ENCODE peak calls at places on chromosomes 6 and 20, in four cellular contexts. Y, S, U and K are unnamed samples.

GRCh38 chr6:140105857-140106256 is 731.4 kb upstream of the CITED2 start:
- DNase-seq in Y (peak), S (no peak), U (peak), K (peak)

GRCh38 chr6:168550326-168550725 is 109.3 kb downstream of the SMOC2 start:
- DNase-seq in Y (no peak), S (no peak), U (no peak), K (no peak)

GRCh38 chr6:53309059-53309896 is 39.5 kb downstream of the ELOVL5 start:
- DNase-seq in Y (peak), S (peak), U (peak), K (no peak)

GRCh38 chr6:83193747-83194582 is 808 bp downstream of the RWDD2A start:
- DNase-seq in Y (peak), S (no peak), U (peak), K (peak)

GRCh38 chr20:625360-625932 is 15.3 kb upstream of the TCF15 start:
- DNase-seq in Y (no peak), S (no peak), U (peak), K (no peak)

GRCh38 chr20:62808211-62808865 is 3.7 kb downstream of the OGFR start:
- DNase-seq in Y (peak), S (no peak), U (peak), K (no peak)

GRCh38 chr6:138493413-138493812 is 5.9 kb downstream of the NHSL1 start:
- DNase-seq in Y (no peak), S (no peak), U (no peak), K (no peak)

GRCh38 chr20:43185901-43186300 is 3.8 kb downstream of the PTPRT start:
- DNase-seq in Y (no peak), S (no peak), U (no peak), K (no peak)

GRCh38 chr6:3294921-3295871 is 36.4 kb downstream of the PSMG4 start:
- DNase-seq in Y (peak), S (no peak), U (no peak), K (no peak)

GRCh38 chr20:39850821-39851330 is 838.2 kb downstream of the MAFB start:
- DNase-seq in Y (no peak), S (no peak), U (no peak), K (no peak)

GRCh38 chr6:40852667-40853383 is 186.2 kb downstream of the UNC5CL start:
- DNase-seq in Y (peak), S (no peak), U (peak), K (peak)

GRCh38 chr20:9581509-9581908 is 67.1 kb downstream of the LAMP5 start:
- DNase-seq in Y (no peak), S (no peak), U (no peak), K (no peak)

GRCh38 chr20:1855113-1855512 is 40.1 kb upstream of the SIRPA start:
- DNase-seq in Y (peak), S (no peak), U (no peak), K (no peak)

GRCh38 chr20:32445539-32446273 is 87.6 kb downstream of the ASXL1 start:
- DNase-seq in Y (no peak), S (no peak), U (peak), K (no peak)

GRCh38 chr20:5491463-5491862 is 174.7 kb upstream of the PROKR2 start:
- DNase-seq in Y (no peak), S (no peak), U (no peak), K (no peak)

GRCh38 chr6:111759836-111760785 is 113.1 kb downstream of the FYN start:
- DNase-seq in Y (no peak), S (no peak), U (no peak), K (no peak)

GRCh38 chr20:19110866-19111460 is 101.5 kb upstream of the SLC24A3 start:
- DNase-seq in Y (no peak), S (no peak), U (no peak), K (no peak)

GRCh38 chr6:101167638-101168037 is 225.9 kb upstream of the GRIK2 start:
- DNase-seq in Y (no peak), S (no peak), U (no peak), K (no peak)

GRCh38 chr6:50663806-50664205 is 49.5 kb upstream of the TFAP2D start:
- DNase-seq in Y (no peak), S (no peak), U (no peak), K (no peak)

GRCh38 chr6:11201772-11202512 is 30.5 kb downstream of the NEDD9 start:
- DNase-seq in Y (no peak), S (no peak), U (no peak), K (no peak)

GRCh38 chr6:170177383-170178265 is 113.3 kb downstream of the DLL1 start:
- DNase-seq in Y (no peak), S (no peak), U (no peak), K (no peak)

GRCh38 chr6:153328194-153328593 is 197.1 kb upstream of the RGS17 start:
- DNase-seq in Y (no peak), S (no peak), U (no peak), K (no peak)

GRCh38 chr20:13799040-13799439 is 14.2 kb downstream of the NDUFAF5 start:
- DNase-seq in Y (no peak), S (no peak), U (no peak), K (no peak)

GRCh38 chr20:13799974-13800373 is 15.1 kb downstream of the NDUFAF5 start:
- DNase-seq in Y (no peak), S (no peak), U (no peak), K (no peak)

GRCh38 chr20:13800728-13801134 is 15.9 kb downstream of the NDUFAF5 start:
- DNase-seq in Y (peak), S (no peak), U (no peak), K (no peak)
- TF ChIP-seq SP1 in Y (no peak), S (no peak), U (no peak), K (no peak)

GRCh38 chr6:156013155-156013554 is 557.5 kb upstream of the NOX3 start:
- DNase-seq in Y (no peak), S (no peak), U (no peak), K (no peak)
- TF ChIP-seq ZBTB33 in Y (no peak), S (no peak), U (no peak), K (no peak)

DNA sequence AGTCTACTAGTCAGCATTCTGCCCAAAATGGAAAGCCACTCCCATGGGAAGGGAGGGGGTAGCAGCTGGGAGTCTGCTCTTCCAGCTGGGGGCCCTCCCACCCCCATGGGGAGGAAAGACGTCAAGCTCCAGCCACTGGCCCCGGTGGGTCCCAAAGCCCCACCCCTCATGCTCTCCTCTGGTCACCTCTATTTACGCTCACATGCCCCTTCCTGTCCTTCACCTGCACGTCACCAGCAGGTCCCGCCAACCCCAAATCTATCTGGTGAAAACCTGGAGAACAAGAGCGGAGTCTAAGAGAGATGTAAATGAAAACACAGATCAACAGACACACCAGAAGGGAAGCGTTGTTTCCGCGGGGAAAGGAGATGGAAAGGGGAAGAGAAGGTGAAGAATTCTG is 30.0 kb upstream of the ZBP1 start:
- DNase-seq in Y (no peak), S (no peak), U (no peak), K (no peak)
- TF ChIP-seq SP1 in Y (no peak), S (no peak), U (no peak), K (no peak)

GRCh38 chr6:79048611-79049010 is 29.4 kb downstream of the PHIP start:
- DNase-seq in Y (peak), S (no peak), U (peak), K (peak)
- TF ChIP-seq ZBTB33 in Y (no peak), S (no peak), U (no peak), K (no peak)

GRCh38 chr20:3766381-3766780 is 1.2 kb downstream of the ADISSP start:
- DNase-seq in Y (no peak), S (no peak), U (no peak), K (no peak)
- TF ChIP-seq SP1 in Y (no peak), S (no peak), U (no peak), K (no peak)